ENCODE peak calls at places on chromosomes 6 and 20, in nine cellular contexts. P, J, M, A, O, K, W, S and L are unnamed samples.

GRCh38 chr6:8027965-8028651 is 36.1 kb downstream of the BLOC1S5 start:
- DNase-seq in P (peak), J (no peak), M (no peak), A (no peak), O (no peak), K (no peak), W (no peak), S (no peak), L (no peak)

GRCh38 chr6:73263570-73263909 is 544 bp upstream of the KHDC1 start:
- DNase-seq in P (no peak), J (no peak), M (no peak), A (no peak), O (no peak), K (no peak), W (no peak), S (no peak), L (no peak)

GRCh38 chr20:43590036-43590391 is 723 bp upstream of the IFT52 start:
- DNase-seq in P (no peak), J (no peak), M (peak), A (no peak), O (no peak), K (no peak), W (no peak), S (no peak), L (no peak)

GRCh38 chr20:37938954-37939353 is 36.0 kb downstream of the VSTM2L start:
- DNase-seq in P (no peak), J (no peak), M (no peak), A (no peak), O (no peak), K (no peak), W (no peak), S (no peak), L (no peak)

GRCh38 chr20:5535211-5535756 is 214.9 kb upstream of the SHLD1 start:
- DNase-seq in P (peak), J (no peak), M (no peak), A (no peak), O (peak), K (no peak), W (no peak), S (no peak), L (no peak)

GRCh38 chr6:170102582-170103481 is 188.0 kb downstream of the DLL1 start:
- DNase-seq in P (no peak), J (no peak), M (peak), A (no peak), O (peak), K (no peak), W (no peak), S (no peak), L (no peak)

GRCh38 chr6:38975621-38976049 is 72.9 kb upstream of the GLP1R start:
- DNase-seq in P (peak), J (no peak), M (no peak), A (no peak), O (no peak), K (no peak), W (no peak), S (no peak), L (no peak)

GRCh38 chr20:4067600-4068261 is 52.4 kb upstream of the RNF24 start:
- DNase-seq in P (peak), J (no peak), M (no peak), A (no peak), O (no peak), K (no peak), W (no peak), S (no peak), L (no peak)

GRCh38 chr20:44003609-44004008 is 89.0 kb downstream of the TOX2 start:
- DNase-seq in P (no peak), J (no peak), M (no peak), A (no peak), O (peak), K (no peak), W (no peak), S (no peak), L (no peak)

GRCh38 chr6:129671442-129672344 is 38.3 kb downstream of the ARHGAP18 start:
- DNase-seq in P (no peak), J (no peak), M (no peak), A (no peak), O (no peak), K (no peak), W (peak), S (peak), L (peak)

GRCh38 chr20:59094576-59094975 is 52.0 kb upstream of the PRELID3B start:
- DNase-seq in P (no peak), J (no peak), M (no peak), A (no peak), O (no peak), K (no peak), W (no peak), S (no peak), L (no peak)

GRCh38 chr6:158718431-158719126 is 68.7 kb downstream of the SYTL3 start:
- DNase-seq in P (no peak), J (no peak), M (peak), A (peak), O (peak), K (no peak), W (no peak), S (no peak), L (no peak)

GRCh38 chr6:169854813-169855212 is 103.4 kb downstream of the ERMARD start:
- DNase-seq in P (no peak), J (no peak), M (no peak), A (no peak), O (no peak), K (no peak), W (no peak), S (no peak), L (no peak)

GRCh38 chr6:140079328-140079727 is 704.9 kb upstream of the CITED2 start:
- DNase-seq in P (peak), J (peak), M (no peak), A (no peak), O (no peak), K (no peak), W (no peak), S (no peak), L (no peak)

GRCh38 chr6:140077712-140078551 is 703.5 kb upstream of the CITED2 start:
- DNase-seq in P (no peak), J (no peak), M (no peak), A (no peak), O (no peak), K (no peak), W (no peak), S (no peak), L (no peak)

GRCh38 chr6:140082867-140083297 is 708.4 kb upstream of the CITED2 start:
- DNase-seq in P (peak), J (no peak), M (no peak), A (no peak), O (no peak), K (no peak), W (no peak), S (no peak), L (no peak)

GRCh38 chr6:140076078-140076477 is 701.6 kb upstream of the CITED2 start:
- DNase-seq in P (no peak), J (no peak), M (no peak), A (no peak), O (no peak), K (no peak), W (no peak), S (no peak), L (no peak)

GRCh38 chr6:140078552-140079126 is 704.2 kb upstream of the CITED2 start:
- DNase-seq in P (peak), J (no peak), M (no peak), A (no peak), O (no peak), K (no peak), W (no peak), S (no peak), L (no peak)
- TF ChIP-seq CTCF in P (no peak), J (no peak), M (no peak), A (no peak), O (no peak), K (no peak), W (no peak), S (no peak), L (no peak)

GRCh38 chr6:154302111-154302752 is 54.4 kb downstream of the IPCEF1 start:
- DNase-seq in P (peak), J (no peak), M (no peak), A (no peak), O (no peak), K (no peak), W (peak), S (no peak), L (no peak)
- TF ChIP-seq CTCF in P (no peak), J (no peak), M (no peak), A (no peak), O (no peak), K (no peak), W (no peak), S (no peak), L (no peak)

DNA sequence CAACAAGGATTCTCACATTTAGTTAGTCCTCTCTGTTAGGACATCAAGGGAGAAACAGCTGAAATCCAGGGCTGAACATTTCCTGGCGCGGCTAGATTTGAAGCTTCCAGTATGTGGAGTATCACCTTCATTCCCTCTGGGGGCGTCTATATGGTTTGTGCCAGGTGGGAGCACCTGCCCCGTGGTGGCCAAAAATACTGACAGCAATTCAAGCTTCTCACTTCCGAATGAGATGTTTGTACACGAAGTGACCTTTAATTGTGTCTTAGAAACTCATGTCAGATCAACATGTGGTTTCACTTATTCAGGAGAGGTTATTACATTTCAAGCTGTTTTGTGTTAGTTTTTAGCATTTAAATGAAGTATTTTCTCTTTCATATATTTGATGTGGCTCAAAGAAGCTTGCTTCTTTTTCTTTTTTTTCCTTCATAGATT is 67.3 kb upstream of the ZNF217 start:
- DNase-seq in P (no peak), J (no peak), M (no peak), A (no peak), O (peak), K (no peak), W (peak), S (no peak), L (no peak)
- TF ChIP-seq CTCF in P (no peak), J (no peak), M (no peak), A (no peak), O (no peak), K (no peak), W (no peak), S (no peak), L (no peak)

GRCh38 chr6:13538084-13538483 is 36.3 kb upstream of the SIRT5 start:
- DNase-seq in P (peak), J (no peak), M (no peak), A (no peak), O (no peak), K (no peak), W (no peak), S (no peak), L (no peak)
- TF ChIP-seq CTCF in P (peak), J (peak), M (no peak), A (peak), O (no peak), K (peak), W (peak), S (peak), L (peak)

GRCh38 chr6:56757585-56757984 is 114.9 kb upstream of the DST start:
- DNase-seq in P (peak), J (no peak), M (no peak), A (no peak), O (no peak), K (no peak), W (no peak), S (no peak), L (no peak)
- TF ChIP-seq CTCF in P (peak), J (no peak), M (no peak), A (peak), O (no peak), K (peak), W (peak), S (no peak), L (peak)